ENCODE peak calls at places on chromosomes 16 and 17, in six cellular contexts. A is ovary, I is HCT116, K is aorta, Z is tibial nerve, O is right atrium auricular region. D is an unnamed sample. For H3K27me3, the result is how much of the 10 kb centered on the place peaks cover.

GRCh38 chr17:74547736-74548135 is 1.8 kb upstream of the CD300C start:
- DNase-seq in A (no peak), I (no peak), K (peak), Z (no peak), O (no peak), D (no peak)

GRCh38 chr17:17661834-17662233 is 19.4 kb upstream of the RAI1 start:
- DNase-seq in A (no peak), I (no peak), K (no peak), Z (no peak), O (no peak), D (no peak)

GRCh38 chr16:28580726-28581315 is 16.0 kb downstream of the SULT1A2 start:
- DNase-seq in A (no peak), I (no peak), K (no peak), Z (no peak), O (no peak), D (no peak)

GRCh38 chr17:11909348-11909747 is 87.9 kb downstream of the ZNF18 start:
- DNase-seq in A (no peak), I (no peak), K (no peak), Z (no peak), O (no peak), D (no peak)

GRCh38 chr16:89094252-89094901 is 725 bp downstream of the ACSF3 start:
- DNase-seq in A (no peak), I (no peak), K (no peak), Z (no peak), O (no peak), D (no peak)

GRCh38 chr17:28897769-28898259 is 281 bp upstream of the FLOT2 start:
- DNase-seq in A (no peak), I (no peak), K (peak), Z (no peak), O (no peak), D (no peak)

GRCh38 chr16:14399397-14400284 is 230.4 kb downstream of the PARN start:
- DNase-seq in A (peak), I (peak), K (peak), Z (peak), O (peak), D (no peak)

GRCh38 chr16:5438591-5438990 is 341.0 kb upstream of the EEF2KMT start:
- DNase-seq in A (no peak), I (peak), K (no peak), Z (no peak), O (no peak), D (no peak)

GRCh38 chr17:65823713-65824112 is 262.3 kb upstream of the AXIN2 start:
- DNase-seq in A (no peak), I (no peak), K (no peak), Z (no peak), O (no peak), D (no peak)

GRCh38 chr16:66250686-66251405 is 115.6 kb upstream of the CDH5 start:
- DNase-seq in A (peak), I (no peak), K (peak), Z (peak), O (peak), D (no peak)

GRCh38 chr17:81404557-81405165 is 9.4 kb downstream of the BAHCC1 start:
- DNase-seq in A (no peak), I (no peak), K (no peak), Z (no peak), O (no peak), D (no peak)
- H3K27me3 ChIP-seq in A (under half), I (under half), K (under half), Z (under half), O (under half), D (under half)

DNA sequence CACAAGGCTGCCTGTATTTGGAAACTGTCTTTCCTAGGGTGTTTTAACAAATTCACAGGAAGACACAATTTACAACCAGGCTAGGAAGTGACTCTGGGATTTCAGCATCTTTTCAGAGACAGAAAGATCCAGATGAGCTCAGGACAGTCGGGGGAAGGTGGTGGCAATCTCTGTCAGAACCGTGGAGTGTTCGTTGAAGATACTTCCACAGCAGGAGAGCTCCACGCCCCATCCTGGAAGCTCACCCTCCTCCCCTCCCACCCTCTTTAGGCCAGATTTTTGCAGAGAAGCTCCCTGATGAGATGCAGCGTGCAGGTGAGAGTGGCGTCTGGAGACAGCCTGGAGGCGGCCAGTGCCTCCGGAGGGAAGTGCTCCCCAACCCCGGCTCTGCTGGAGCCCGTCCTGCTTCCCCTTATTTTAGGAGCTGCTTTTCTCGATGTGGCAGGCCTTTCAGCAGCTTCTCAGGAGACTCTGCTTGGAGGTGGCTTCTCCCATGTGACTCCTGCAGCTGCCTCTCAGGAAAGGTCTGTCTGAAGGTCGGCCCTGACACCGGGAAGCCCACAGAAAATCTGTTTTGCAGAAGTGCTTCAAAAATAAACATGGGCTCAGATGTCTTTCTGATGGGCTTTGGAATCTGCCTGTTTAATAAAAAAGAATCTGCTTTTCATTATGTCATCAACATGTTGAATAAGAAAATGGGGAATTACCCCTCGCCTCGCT is 186.4 kb upstream of the CHMP6 start:
- DNase-seq in A (no peak), I (no peak), K (peak), Z (no peak), O (no peak), D (no peak)
- H3K27me3 ChIP-seq in A (under half), I (under half), K (under half), Z (under half), O (under half), D (under half)

DNA sequence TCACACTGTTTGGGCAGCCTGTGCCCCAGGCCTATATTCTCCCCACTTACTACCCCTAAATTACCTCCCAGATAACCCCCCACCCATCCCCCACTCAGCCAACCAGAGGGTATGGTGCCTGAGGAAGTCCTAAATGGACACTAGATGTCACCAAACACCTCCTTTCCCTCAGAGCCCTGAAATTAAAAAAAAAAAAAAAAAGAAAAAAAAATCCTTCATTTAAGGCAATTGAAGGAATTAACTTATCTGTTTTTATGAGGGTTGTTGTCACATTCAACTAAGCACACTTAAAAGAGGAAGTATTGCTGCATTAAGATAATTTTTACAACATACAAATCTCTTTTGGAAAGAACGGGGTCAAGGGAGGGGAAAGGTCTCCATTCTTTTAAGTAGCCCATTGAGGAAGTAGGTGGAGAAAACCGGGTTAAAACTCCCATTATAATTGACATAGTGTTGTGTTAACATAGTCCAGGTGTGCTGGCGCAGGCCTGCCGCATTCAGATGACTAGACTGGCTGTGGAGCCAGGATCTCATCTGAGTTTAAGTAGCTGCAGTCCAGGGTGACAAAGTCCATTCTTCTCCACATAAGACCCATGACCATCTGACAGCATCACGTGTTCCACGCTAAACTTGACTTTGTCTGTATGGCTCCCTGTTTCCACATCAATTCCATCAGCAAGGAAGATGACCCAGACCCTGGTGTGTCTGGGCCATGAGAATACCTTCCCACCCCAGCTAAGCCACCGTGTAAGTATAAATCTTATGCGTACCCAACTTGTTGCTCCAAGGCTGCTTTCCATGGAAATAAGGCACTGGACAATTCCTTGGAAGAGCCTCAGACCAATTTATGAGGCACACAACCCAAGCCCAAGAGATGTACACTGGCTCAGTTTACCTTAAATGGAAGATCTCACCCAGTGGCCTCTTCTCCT is 46.4 kb downstream of the SNX11 start:
- DNase-seq in A (no peak), I (peak), K (no peak), Z (no peak), O (no peak), D (peak)
- H3K27me3 ChIP-seq in A (under half), I (under half), K (under half), Z (under half), O (under half), D (half or more)

GRCh38 chr17:38582069-38582468 is 23.7 kb downstream of the SRCIN1 start:
- DNase-seq in A (no peak), I (no peak), K (no peak), Z (no peak), O (no peak), D (no peak)

GRCh38 chr17:38584350-38584925 is 21.3 kb downstream of the SRCIN1 start:
- DNase-seq in A (peak), I (no peak), K (peak), Z (peak), O (peak), D (no peak)

GRCh38 chr17:38585056-38585804 is 20.5 kb downstream of the SRCIN1 start:
- DNase-seq in A (no peak), I (no peak), K (no peak), Z (no peak), O (no peak), D (no peak)

GRCh38 chr17:38583176-38583575 is 22.6 kb downstream of the SRCIN1 start:
- DNase-seq in A (no peak), I (no peak), K (no peak), Z (no peak), O (no peak), D (no peak)

GRCh38 chr17:38583833-38584349 is 21.9 kb downstream of the SRCIN1 start:
- DNase-seq in A (no peak), I (no peak), K (no peak), Z (no peak), O (no peak), D (no peak)
- H3K27me3 ChIP-seq in A (under half), I (under half), K (under half), Z (under half), O (under half), D (half or more)

DNA sequence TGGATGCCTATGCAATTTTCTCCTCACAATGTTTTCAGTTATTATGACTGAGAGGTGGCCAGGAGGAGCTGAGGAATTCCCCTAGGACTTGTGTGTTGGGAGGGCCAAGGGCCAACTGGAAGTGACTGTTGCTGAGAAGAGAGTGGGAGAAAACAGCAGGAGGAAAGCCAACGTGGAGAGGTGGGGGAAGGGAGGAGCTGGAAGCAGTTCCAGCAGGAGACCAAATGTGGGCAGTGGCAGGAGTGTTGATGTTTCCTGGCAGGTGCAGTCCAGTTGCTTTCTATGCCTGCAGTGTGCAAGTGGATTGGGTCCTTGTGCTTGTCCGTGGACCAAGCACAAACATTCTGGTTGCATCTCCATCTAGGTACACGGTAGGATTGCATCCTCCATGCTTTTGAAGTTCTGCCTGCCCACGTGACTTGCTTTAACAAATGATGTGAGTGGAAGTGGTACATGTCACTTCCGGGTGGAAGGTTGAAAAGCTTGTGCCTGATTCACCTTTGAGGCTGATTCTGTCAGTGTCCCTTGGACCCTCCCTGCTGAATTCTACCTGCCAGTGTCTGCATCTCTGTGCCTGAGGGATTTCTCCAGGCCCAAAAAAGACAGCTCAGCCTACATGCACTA is 54.7 kb upstream of the CRHR1 start:
- DNase-seq in A (no peak), I (no peak), K (no peak), Z (no peak), O (no peak), D (no peak)
- H3K27me3 ChIP-seq in A (under half), I (under half), K (under half), Z (under half), O (under half), D (under half)

D was measured in AG04450.